ENCODE peak calls at places on chromosome 11, in five cellular contexts. S is H1, Q is HepG2, C is K562, A is GM12878. M is an unnamed sample.

GRCh38 chr11:10823152-10823579 is 14.4 kb upstream of the EIF4G2 start:
- DNase-seq in C (no peak), Q (no peak), A (peak; percentile 15), S (no peak), M (no peak)

GRCh38 chr11:75925785-75926164 is 110.8 kb downstream of the UVRAG start:
- DNase-seq in S (no peak), A (no peak), C (no peak), Q (no peak), M (no peak)

GRCh38 chr11:3021125-3021524 is 29.0 kb upstream of the NAP1L4 start:
- DNase-seq in S (no peak), A (no peak), Q (peak; percentile 88), C (peak; percentile 62), M (peak; percentile 31)

GRCh38 chr11:117595440-117595839 is 201.6 kb downstream of the DSCAML1 start:
- DNase-seq in S (no peak), C (peak; percentile 60), Q (no peak), A (no peak), M (peak; percentile 7)

GRCh38 chr11:32830413-32830738 is 649 bp downstream of the PRRG4 start:
- DNase-seq in S (no peak), C (no peak), A (no peak), Q (peak; percentile 62), M (no peak)

GRCh38 chr11:96620464-96621044 is 230.7 kb downstream of the JRKL start:
- DNase-seq in Q (no peak), C (no peak), A (no peak), S (no peak), M (no peak)

GRCh38 chr11:118415051-118415738 is 13.8 kb downstream of the ATP5MG start:
- DNase-seq in S (no peak), Q (no peak), C (no peak), A (no peak), M (no peak)

GRCh38 chr11:12716816-12717215 is 42.6 kb downstream of the TEAD1 start:
- DNase-seq in A (no peak), Q (no peak), C (no peak), S (no peak), M (no peak)

GRCh38 chr11:90594658-90595057 is 371.8 kb upstream of the CHORDC1 start:
- DNase-seq in A (no peak), Q (no peak), C (no peak), S (no peak), M (no peak)

GRCh38 chr11:47328449-47329390 is 23.8 kb downstream of the MYBPC3 start:
- DNase-seq in A (peak; percentile 25), S (no peak), Q (no peak), C (no peak), M (no peak)

GRCh38 chr11:90855531-90855930 is 632.7 kb upstream of the CHORDC1 start:
- DNase-seq in A (no peak), Q (no peak), S (no peak), C (no peak), M (no peak)

GRCh38 chr11:78564037-78564888 is 10.4 kb downstream of the NARS2 start:
- DNase-seq in A (peak; percentile 40), S (no peak), C (peak; percentile 33), Q (peak; percentile 60), M (peak; percentile 51)

GRCh38 chr11:47387944-47388696 is 9.8 kb upstream of the SPI1 start:
- DNase-seq in Q (no peak), S (no peak), C (no peak), A (no peak), M (no peak)

GRCh38 chr11:95128602-95129001 is 39.0 kb downstream of the ENDOD1 start:
- DNase-seq in C (no peak), A (no peak), Q (no peak), S (no peak), M (no peak)

GRCh38 chr11:63567044-63567840 is 4.1 kb upstream of the PLAAT2 start:
- DNase-seq in S (no peak), Q (peak; percentile 32), A (peak; percentile 95), C (peak; percentile 67), M (peak; percentile 68)

GRCh38 chr11:21177379-21177778 is 508.0 kb downstream of the NELL1 start:
- DNase-seq in C (no peak), A (no peak), S (no peak), Q (no peak), M (no peak)

GRCh38 chr11:70445605-70446004 is 47.3 kb downstream of the CTTN start:
- DNase-seq in S (no peak), C (no peak), Q (no peak), A (no peak), M (no peak)

GRCh38 chr11:88411265-88411664 is 73.7 kb upstream of the CTSC start:
- DNase-seq in C (no peak), Q (no peak), A (no peak), S (no peak), M (no peak)

GRCh38 chr11:60950933-60951610 is 904 bp downstream of the SLC15A3 start:
- DNase-seq in Q (no peak), A (no peak), C (no peak), S (peak; percentile 71), M (no peak)
- TF ChIP-seq CEBPB in Q (no peak), A (no peak), C (no peak), S (no peak), M (no peak)

GRCh38 chr11:110763249-110764011 is 51.2 kb upstream of the ARHGAP20 start:
- DNase-seq in S (no peak), C (no peak), Q (peak; percentile 3), A (no peak), M (no peak)
- TF ChIP-seq SIN3A in S (no peak), C (no peak), Q (no peak), A (no peak), M (no peak)

DNA sequence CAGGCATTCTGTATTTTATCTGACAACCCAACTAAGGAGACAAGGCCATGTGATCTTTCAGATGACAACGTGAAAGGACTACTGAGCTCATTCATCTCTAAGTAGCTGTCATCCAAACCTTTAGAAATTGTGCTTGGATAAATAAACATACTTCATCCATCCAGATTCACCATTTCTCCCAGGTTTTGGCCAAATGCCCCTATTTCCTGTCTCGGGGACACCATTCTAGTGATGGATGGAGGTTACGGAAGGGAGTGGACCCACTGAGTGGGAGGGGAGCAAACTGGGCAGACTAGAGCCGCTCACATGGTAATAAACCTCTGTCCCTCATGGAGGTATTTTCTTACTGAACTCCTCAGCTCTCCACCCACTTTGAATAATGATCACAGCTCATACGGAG is 114.5 kb downstream of the SLC1A2 start:
- DNase-seq in S (no peak), A (no peak), C (no peak), Q (no peak), M (no peak)
- TF ChIP-seq CEBPB in S (no peak), A (no peak), C (no peak), Q (no peak), M (no peak)

DNA sequence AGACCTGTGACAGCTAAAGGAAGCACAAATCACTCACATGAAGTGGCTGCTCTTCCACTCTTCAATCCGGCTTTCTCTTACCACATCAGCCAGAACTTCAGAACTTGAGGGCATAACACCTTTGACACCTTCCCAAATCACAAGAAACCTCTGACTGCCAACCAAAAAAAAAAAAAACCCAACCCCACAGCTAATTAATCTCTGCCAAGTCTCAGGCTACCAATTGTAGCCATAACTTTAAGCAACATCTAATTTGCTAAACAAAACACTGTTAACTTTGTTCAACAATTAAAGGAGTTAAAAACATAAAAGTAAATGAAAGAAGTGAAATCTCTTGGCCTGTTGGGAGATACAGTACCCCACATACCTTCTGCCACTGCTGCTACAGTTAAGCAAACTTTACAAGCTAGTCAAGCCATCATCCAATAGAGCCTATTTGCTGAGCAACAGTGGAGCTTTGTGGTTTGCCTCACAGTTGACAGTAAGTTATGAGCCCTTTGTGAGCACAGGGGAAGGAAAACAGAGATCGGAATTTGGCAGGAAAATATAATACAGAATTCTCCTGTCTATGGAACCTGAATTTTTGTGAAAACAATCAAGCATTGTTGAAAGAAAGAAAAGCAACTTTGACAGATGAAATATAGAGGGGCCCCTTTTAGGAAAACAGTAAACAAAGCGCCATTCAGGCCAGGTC is at the start of gene SOX6:
- DNase-seq in A (no peak), Q (peak; percentile 94), C (no peak), S (no peak), M (no peak)
- TF ChIP-seq SIN3A in A (no peak), Q (no peak), C (no peak), S (no peak), M (no peak)

DNA sequence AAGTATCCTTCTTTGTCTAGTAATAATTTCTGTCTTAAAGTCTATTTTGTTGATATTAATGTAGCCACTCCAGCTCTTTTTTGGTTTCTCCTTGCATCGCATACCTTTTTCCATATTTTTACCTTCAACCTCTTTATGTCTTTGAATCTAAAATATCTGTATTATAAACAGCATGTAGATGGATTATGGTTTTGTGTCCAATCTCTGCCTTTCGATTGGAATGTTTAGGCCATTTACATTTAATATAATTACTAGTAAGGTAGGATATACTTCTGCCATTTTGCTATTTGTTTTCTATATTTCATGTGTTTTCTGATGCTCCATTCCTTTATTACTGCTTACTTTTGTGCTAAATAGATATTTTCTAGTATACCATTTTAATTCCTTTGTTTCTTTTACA is 39.5 kb downstream of the TMPRSS5 start:
- DNase-seq in Q (no peak), S (no peak), A (no peak), C (no peak), M (no peak)
- TF ChIP-seq CEBPB in Q (no peak), S (no peak), A (no peak), C (no peak), M (no peak)

DNA sequence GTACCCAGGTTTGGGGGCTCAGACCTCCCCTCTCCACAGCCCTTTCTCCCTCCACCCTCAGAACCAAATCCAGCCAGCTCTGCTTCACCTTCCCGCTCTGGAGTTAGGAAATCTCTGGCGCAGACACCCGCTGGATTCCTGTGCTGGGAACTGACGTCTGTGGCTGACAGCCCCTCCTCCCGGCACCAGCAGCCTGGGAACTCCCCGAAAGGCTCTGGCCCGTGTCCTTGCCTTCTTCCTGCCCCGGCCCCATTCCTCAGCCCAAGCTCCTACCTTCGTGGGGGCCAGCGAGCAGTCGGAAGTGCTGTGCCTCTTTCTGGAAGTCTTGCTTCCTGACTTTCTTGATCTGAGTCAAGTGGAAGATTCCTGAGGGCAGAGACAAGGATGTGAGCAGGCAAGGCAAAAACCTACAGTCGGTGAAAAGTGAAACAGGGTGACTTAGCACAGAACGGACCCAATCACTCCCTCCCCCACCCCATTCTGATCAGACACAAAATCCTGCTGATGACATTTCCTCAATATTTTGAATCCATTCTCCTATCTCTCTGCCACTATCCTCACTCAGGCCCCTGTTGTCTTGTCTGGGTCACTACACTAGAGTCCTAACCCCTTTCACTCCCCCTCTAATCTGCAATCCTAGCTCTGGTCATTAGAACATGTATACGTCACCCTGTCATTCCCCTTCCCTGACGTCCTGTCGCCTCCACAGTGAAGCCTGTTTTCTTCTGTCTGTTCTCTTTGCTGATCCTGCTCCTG is 34.1 kb downstream of the CHRDL2 start:
- DNase-seq in Q (peak; percentile 26), C (peak; percentile 55), A (no peak), S (no peak), M (no peak)
- TF ChIP-seq SIN3A in Q (no peak), C (no peak), A (no peak), S (no peak), M (no peak)

M was measured in HCT116.